ENCODE peak calls at places on chromosomes 3 and 15, in four cellular contexts. H is uterus, L is body of pancreas, J is brain microvascular endothelial cell. B is an unnamed sample.

GRCh38 chr3:59266551-59266950 is 216.7 kb upstream of the CFAP20DC start:
- DNase-seq in L (no peak), H (no peak), J (peak; percentile 20), B (no peak)

GRCh38 chr3:189235214-189235613 is 63.4 kb downstream of the TPRG1 start:
- DNase-seq in H (no peak), L (no peak), J (no peak), B (no peak)

GRCh38 chr3:192772495-192772894 is 45.2 kb upstream of the FGF12 start:
- DNase-seq in H (no peak), L (peak; percentile 5), J (peak; percentile 54), B (no peak)

GRCh38 chr3:100899440-100900091 is 93.7 kb downstream of the ABI3BP start:
- DNase-seq in L (no peak), J (no peak), H (no peak), B (no peak)

GRCh38 chr3:5766848-5767247 is 579.3 kb downstream of the EDEM1 start:
- DNase-seq in H (no peak), L (no peak), J (no peak), B (no peak)

GRCh38 chr3:98644168-98644567 is 50.8 kb upstream of the CPOX start:
- DNase-seq in J (no peak), L (no peak), H (no peak), B (no peak)

GRCh38 chr3:71197841-71198565 is 385.5 kb downstream of the FOXP1 start:
- DNase-seq in H (no peak), J (no peak), L (no peak), B (no peak)

GRCh38 chr15:72991026-72991425 is 61.2 kb upstream of the NEO1 start:
- DNase-seq in H (no peak), L (no peak), J (no peak), B (no peak)

GRCh38 chr3:122760457-122761271 is 33.0 kb downstream of the HSPBAP1 start:
- DNase-seq in L (peak; percentile 57), H (no peak), J (peak; percentile 14), B (no peak)

GRCh38 chr15:69462030-69462492 is 9.4 kb downstream of the RPLP1 start:
- DNase-seq in H (peak; percentile 56), J (no peak), L (peak; percentile 45), B (peak; percentile 79)

GRCh38 chr3:30188713-30189112 is 417.7 kb upstream of the TGFBR2 start:
- DNase-seq in J (peak; percentile 5), H (no peak), L (no peak), B (no peak)

GRCh38 chr3:15531346-15531745 is 9.8 kb upstream of the COLQ start:
- DNase-seq in J (no peak), L (no peak), H (no peak), B (no peak)

GRCh38 chr15:86571873-86572272 is 492.2 kb downstream of the AGBL1 start:
- DNase-seq in L (no peak), J (no peak), H (no peak), B (no peak)

GRCh38 chr15:78325092-78325843 is 14.9 kb upstream of the CRABP1 start:
- DNase-seq in L (no peak), H (no peak), J (no peak), B (no peak)

GRCh38 chr3:4478226-4478625 is 11.2 kb upstream of the SUMF1 start:
- DNase-seq in L (no peak), H (no peak), J (no peak), B (no peak)

GRCh38 chr3:59289836-59290235 is 240.0 kb upstream of the CFAP20DC start:
- DNase-seq in L (no peak), J (no peak), H (no peak), B (no peak)

DNA sequence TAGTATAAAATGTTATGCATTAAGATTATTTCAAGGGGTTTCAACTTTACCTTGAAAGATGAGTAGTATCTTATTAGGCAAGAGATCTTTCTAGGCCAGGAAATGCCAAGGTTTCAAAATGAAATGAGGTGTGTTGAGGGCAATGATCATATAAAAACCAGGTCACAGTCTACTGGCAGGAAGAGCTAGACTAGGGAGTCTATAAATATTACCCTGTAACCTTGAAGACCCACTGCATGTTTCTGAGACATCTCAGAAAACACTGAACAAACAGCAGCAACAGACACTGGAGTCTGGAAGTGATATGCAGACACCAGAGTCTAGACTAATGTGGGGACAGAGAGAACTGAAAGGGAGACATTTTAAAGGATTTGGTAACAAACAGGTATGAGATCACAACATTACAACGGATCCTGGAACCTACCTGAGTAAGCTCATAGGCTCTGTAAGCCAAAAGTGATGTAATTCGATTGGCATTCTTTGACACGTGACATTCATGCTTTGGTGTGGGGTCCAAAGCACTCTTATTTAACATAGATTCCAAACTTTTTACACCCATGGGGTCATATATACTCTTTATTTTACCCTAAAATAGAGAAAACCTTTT is 15.0 kb downstream of the TASOR start:
- DNase-seq in H (no peak), L (no peak), J (no peak), B (no peak)
- H3K36me3 ChIP-seq in H (no peaks in the 10 kb centered on the region), L (peaks cover 22% of the 10 kb centered on the region), J (peaks cover 42% of the 10 kb centered on the region), B (peaks cover 8% of the 10 kb centered on the region)

GRCh38 chr15:43071451-43071850 is 34.4 kb downstream of the UBR1 start:
- DNase-seq in J (no peak), L (no peak), H (no peak), B (no peak)

GRCh38 chr15:43070249-43070648 is 35.6 kb downstream of the UBR1 start:
- DNase-seq in H (no peak), L (no peak), J (no peak), B (no peak)

GRCh38 chr15:43067717-43068461 is 37.9 kb downstream of the UBR1 start:
- DNase-seq in L (no peak), H (no peak), J (peak; percentile 39), B (no peak)

GRCh38 chr15:43070893-43071292 is 34.9 kb downstream of the UBR1 start:
- DNase-seq in H (no peak), L (no peak), J (no peak), B (no peak)
- H3K36me3 ChIP-seq in H (no peaks in the 10 kb centered on the region), L (peaks cover 22% of the 10 kb centered on the region), J (peaks cover 53% of the 10 kb centered on the region), B (peaks cover 3% of the 10 kb centered on the region)

DNA sequence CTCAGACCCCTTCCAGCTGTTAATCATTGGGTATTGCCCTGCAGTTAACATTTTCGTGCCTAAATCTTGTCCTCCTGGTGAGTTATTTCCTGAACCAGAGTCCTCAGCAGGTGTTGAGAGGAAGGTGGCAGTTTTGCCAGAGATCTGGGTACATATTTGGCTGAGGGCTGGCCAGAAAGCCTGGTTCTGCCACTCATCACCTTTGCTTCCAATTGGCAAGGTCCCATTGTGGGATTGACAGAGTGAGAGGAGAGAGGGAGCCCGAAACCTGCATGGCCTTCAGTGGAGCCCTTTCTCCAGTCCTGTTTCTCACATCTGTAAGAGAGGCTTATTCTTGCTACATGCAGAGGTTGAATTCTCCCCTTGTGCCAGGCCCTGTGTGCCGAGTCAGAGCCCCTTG is 8.9 kb upstream of the TKT start:
- DNase-seq in L (peak; percentile 68), J (no peak), H (no peak), B (peak; percentile 9)
- H3K36me3 ChIP-seq in L (no peaks in the 10 kb centered on the region), J (no peaks in the 10 kb centered on the region), H (no peaks in the 10 kb centered on the region), B (no peaks in the 10 kb centered on the region)

DNA sequence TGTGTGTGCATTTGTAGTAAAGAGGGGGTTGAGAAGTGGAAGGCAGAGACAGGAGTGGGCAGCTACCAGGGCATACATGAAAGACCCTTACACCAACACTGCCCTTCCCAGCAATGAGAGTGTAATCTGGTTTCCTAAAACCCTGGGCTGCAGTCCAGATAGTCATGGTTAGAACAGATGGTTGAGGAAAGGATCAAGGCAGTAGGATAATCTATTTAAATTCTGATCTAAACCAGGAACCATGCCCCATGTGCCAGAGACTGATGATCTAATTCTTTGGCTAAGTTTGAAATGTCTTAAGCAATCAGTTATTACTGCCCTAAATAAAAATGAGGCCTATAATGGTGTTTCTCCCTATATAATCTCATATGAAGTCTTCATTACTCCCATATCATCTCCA is 59.6 kb downstream of the PRTG start:
- DNase-seq in J (no peak), L (no peak), H (no peak), B (no peak)
- H3K36me3 ChIP-seq in J (no peaks in the 10 kb centered on the region), L (no peaks in the 10 kb centered on the region), H (no peaks in the 10 kb centered on the region), B (no peaks in the 10 kb centered on the region)

GRCh38 chr15:67171471-67171870 is 83.0 kb downstream of the AAGAB start:
- DNase-seq in L (no peak), J (no peak), H (no peak), B (no peak)

GRCh38 chr15:67168694-67169093 is 85.8 kb downstream of the AAGAB start:
- DNase-seq in H (no peak), L (no peak), J (no peak), B (no peak)

GRCh38 chr15:67173015-67173414 is 81.4 kb downstream of the AAGAB start:
- DNase-seq in H (no peak), J (no peak), L (no peak), B (no peak)

GRCh38 chr15:67172172-67172571 is 82.3 kb downstream of the AAGAB start:
- DNase-seq in J (no peak), L (no peak), H (no peak), B (no peak)

DNA sequence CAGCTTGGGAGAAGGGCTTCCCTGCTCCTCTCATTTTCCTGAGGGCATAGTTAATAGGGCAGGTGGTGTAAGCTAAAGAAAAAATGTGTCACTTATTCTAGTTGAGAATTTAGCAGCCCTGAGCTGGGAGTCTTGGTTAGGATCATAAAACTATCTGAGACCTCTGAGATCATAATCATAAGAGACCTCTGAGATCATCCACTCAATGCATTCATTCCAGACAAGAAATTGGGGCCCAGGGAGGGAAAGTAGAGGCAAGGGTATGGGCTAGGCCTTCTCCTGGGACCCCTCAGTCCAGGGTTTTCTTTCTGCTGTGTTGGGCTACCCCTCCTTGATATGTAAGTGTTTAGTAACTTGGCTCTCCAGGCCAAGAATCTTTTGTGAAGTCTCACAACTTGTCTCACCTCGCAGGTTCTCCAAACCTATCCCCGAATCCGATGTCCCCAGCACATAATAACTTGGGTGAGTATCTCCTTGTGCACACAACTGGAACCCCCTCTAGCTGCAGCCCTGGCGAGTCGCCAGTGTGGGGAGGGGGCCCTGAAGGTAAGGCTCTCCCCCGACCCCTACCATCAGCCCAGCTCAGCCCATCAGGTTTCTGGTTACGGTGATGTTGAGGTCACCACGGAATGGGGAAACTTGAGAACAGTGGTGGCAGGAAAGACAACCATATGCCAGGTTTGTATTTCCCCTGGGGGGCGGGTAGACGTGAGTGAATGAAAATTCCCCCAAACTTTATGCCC is 84.1 kb downstream of the AAGAB start:
- DNase-seq in L (no peak), H (no peak), J (no peak), B (no peak)
- H3K36me3 ChIP-seq in L (peaks cover 3% of the 10 kb centered on the region), H (no peaks in the 10 kb centered on the region), J (peaks cover 97% of the 10 kb centered on the region), B (no peaks in the 10 kb centered on the region)

DNA sequence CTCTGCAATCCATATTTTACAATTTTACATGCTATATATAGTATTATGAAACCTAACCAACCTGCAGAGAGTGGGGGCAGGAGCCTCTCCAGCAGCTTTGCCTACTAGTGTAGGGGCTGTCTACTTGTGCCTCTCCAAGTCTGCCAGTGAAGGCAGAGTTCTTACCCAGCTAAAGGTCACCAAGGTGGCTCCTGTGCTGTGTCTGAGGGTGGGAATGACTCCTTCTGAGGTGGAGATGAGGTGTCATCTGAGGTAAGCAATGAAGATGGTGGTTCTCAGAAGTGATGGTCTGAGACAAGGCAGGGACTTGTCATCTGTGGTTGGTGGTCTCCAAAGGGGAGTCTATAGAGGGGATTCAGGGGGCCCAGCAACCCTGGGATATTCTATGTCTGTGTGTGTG is 47.5 kb downstream of the SACM1L start:
- DNase-seq in J (no peak), H (no peak), L (no peak), B (no peak)
- H3K36me3 ChIP-seq in J (peaks cover 52% of the 10 kb centered on the region), H (no peaks in the 10 kb centered on the region), L (peaks cover 53% of the 10 kb centered on the region), B (no peaks in the 10 kb centered on the region)

GRCh38 chr3:66407281-66408218 is 93.3 kb downstream of the LRIG1 start:
- DNase-seq in H (peak; percentile 74), L (peak; percentile 76), J (no peak), B (peak; percentile 91)
- H3K36me3 ChIP-seq in H (no peaks in the 10 kb centered on the region), L (peaks cover 32% of the 10 kb centered on the region), J (peaks cover 9% of the 10 kb centered on the region), B (peaks cover 2% of the 10 kb centered on the region)

GRCh38 chr3:14159426-14159825 is 19.0 kb downstream of the XPC start:
- DNase-seq in J (no peak), H (no peak), L (no peak), B (no peak)
- H3K36me3 ChIP-seq in J (peaks cover 71% of the 10 kb centered on the region), H (no peaks in the 10 kb centered on the region), L (peaks cover 65% of the 10 kb centered on the region), B (peaks cover 30% of the 10 kb centered on the region)

GRCh38 chr3:52554026-52554755 is 17.8 kb downstream of the UQCC5 start:
- DNase-seq in L (peak; percentile 80), J (no peak), H (no peak), B (no peak)
- H3K36me3 ChIP-seq in L (peaks cover 5% of the 10 kb centered on the region), J (peaks cover 43% of the 10 kb centered on the region), H (no peaks in the 10 kb centered on the region), B (no peaks in the 10 kb centered on the region)